ENCODE peak calls at places on chromosomes 11 and 22, in five cellular contexts. S, L, X, C and P are unnamed samples.

GRCh38 chr11:86228967-86229330 is 15.6 kb upstream of the EED start:
- DNase-seq in L (no peak), X (no peak), S (no peak), C (no peak), P (no peak)

GRCh38 chr11:96033054-96033453 is 109.1 kb upstream of the MTMR2 start:
- DNase-seq in S (no peak), X (no peak), L (no peak), C (no peak), P (no peak)

GRCh38 chr22:23970816-23971482 is 3.3 kb downstream of the DDT start:
- DNase-seq in S (no peak), L (peak; percentile 38), C (no peak), X (no peak), P (no peak)

GRCh38 chr11:128238521-128239222 is 348.7 kb downstream of the ETS1 start:
- DNase-seq in L (no peak), C (no peak), S (no peak), X (no peak), P (no peak)

GRCh38 chr11:1668911-1669473 is 28.0 kb upstream of the KRTAP5-6 start:
- DNase-seq in X (no peak), C (no peak), S (no peak), L (no peak), P (no peak)

GRCh38 chr11:93166867-93167266 is 30.9 kb downstream of the SLC36A4 start:
- DNase-seq in X (no peak), S (no peak), L (no peak), C (no peak), P (no peak)

GRCh38 chr11:70650075-70650909 is 252.0 kb downstream of the CTTN start:
- DNase-seq in C (peak; percentile 48), L (no peak), S (peak; percentile 46), X (peak; percentile 48), P (no peak)

GRCh38 chr11:45313211-45313865 is 27.2 kb upstream of the SYT13 start:
- DNase-seq in S (no peak), C (no peak), L (no peak), X (no peak), P (no peak)

GRCh38 chr11:6594142-6594768 is 9.2 kb downstream of the RRP8 start:
- DNase-seq in S (no peak), C (no peak), L (peak; percentile 52), X (no peak), P (no peak)

GRCh38 chr22:39992088-39992826 is 2.5 kb upstream of the FAM83F start:
- DNase-seq in S (no peak), X (no peak), L (no peak), C (no peak), P (no peak)

GRCh38 chr11:75270896-75271415 is 30.4 kb downstream of the TPBGL start:
- DNase-seq in C (no peak), X (no peak), L (peak; percentile 59), S (no peak), P (no peak)

GRCh38 chr11:18775492-18776292 is 15.9 kb downstream of the PTPN5 start:
- DNase-seq in C (peak; percentile 79), L (no peak), X (peak; percentile 46), S (peak; percentile 57), P (peak; percentile 68)

GRCh38 chr11:41308286-41308685 is 151.2 kb downstream of the LRRC4C start:
- DNase-seq in X (no peak), S (no peak), L (no peak), C (no peak), P (no peak)

GRCh38 chr22:39178206-39179111 is 26.0 kb upstream of the CBX7 start:
- DNase-seq in X (no peak), C (no peak), S (no peak), L (no peak), P (no peak)

GRCh38 chr11:115291391-115291744 is 212.8 kb downstream of the CADM1 start:
- DNase-seq in C (no peak), L (no peak), S (no peak), X (no peak), P (no peak)

GRCh38 chr11:122691751-122692150 is 36.2 kb downstream of the UBASH3B start:
- DNase-seq in S (no peak), C (no peak), X (peak; percentile 60), L (no peak), P (no peak)

GRCh38 chr22:42357634-42358296 is 74.4 kb downstream of the NFAM1 start:
- DNase-seq in S (peak; percentile 93), X (no peak), L (peak; percentile 78), C (peak; percentile 78), P (no peak)

GRCh38 chr11:44680982-44681597 is 45.7 kb upstream of the TSPAN18 start:
- DNase-seq in S (no peak), L (no peak), X (no peak), C (no peak), P (no peak)

GRCh38 chr11:1475841-1476240 is 10.7 kb downstream of the MOB2 start:
- DNase-seq in C (no peak), X (no peak), S (no peak), L (peak; percentile 59), P (no peak)

GRCh38 chr11:2383823-2384722 is 7.0 kb downstream of the CD81 start:
- DNase-seq in C (peak; percentile 51), L (no peak), S (no peak), X (no peak), P (no peak)

GRCh38 chr11:18749681-18750319 is 23.8 kb upstream of the IGSF22 start:
- DNase-seq in S (peak; percentile 16), L (no peak), X (peak; percentile 25), C (no peak), P (no peak)

GRCh38 chr22:48536691-48537591 is 1290.7 kb downstream of the BRD1 start:
- DNase-seq in S (peak; percentile 31), X (no peak), C (peak; percentile 82), L (peak; percentile 86), P (no peak)

GRCh38 chr11:91164452-91164822 is 941.6 kb upstream of the CHORDC1 start:
- DNase-seq in S (no peak), L (no peak), X (no peak), C (no peak), P (no peak)

GRCh38 chr11:68541983-68542382 is 81.4 kb downstream of the PPP6R3 start:
- DNase-seq in C (no peak), L (no peak), X (peak; percentile 7), S (no peak), P (no peak)

GRCh38 chr11:11604340-11604992 is 17.3 kb downstream of the GALNT18 start:
- DNase-seq in S (no peak), X (no peak), L (no peak), C (no peak), P (no peak)

GRCh38 chr11:27171391-27171790 is 130.8 kb downstream of the BBOX1 start:
- DNase-seq in L (no peak), C (no peak), S (no peak), X (no peak), P (no peak)

GRCh38 chr11:122670131-122670530 is 14.6 kb downstream of the UBASH3B start:
- DNase-seq in S (no peak), X (no peak), L (no peak), C (no peak), P (no peak)

GRCh38 chr11:101929516-101929915 is 13.2 kb upstream of the ANGPTL5 start:
- DNase-seq in C (no peak), S (no peak), L (no peak), X (peak; percentile 58), P (no peak)

GRCh38 chr22:18156878-18157713 is 7.1 kb downstream of the USP18 start:
- DNase-seq in S (peak; percentile 55), L (peak; percentile 84), C (peak; percentile 61), X (peak; percentile 64), P (peak; percentile 70)

GRCh38 chr22:38653741-38654140 is 2.5 kb downstream of the FAM227A start:
- DNase-seq in X (no peak), C (no peak), L (no peak), S (no peak), P (no peak)

GRCh38 chr22:22941831-22942510 is 54.4 kb downstream of the IGLL5 start:
- DNase-seq in C (no peak), X (no peak), L (no peak), S (no peak), P (peak; percentile 5)

GRCh38 chr22:45882881-45883810 is 93.8 kb downstream of the WNT7B start:
- DNase-seq in C (no peak), X (no peak), S (no peak), L (peak; percentile 46), P (no peak)

GRCh38 chr22:46073683-46074504 is 76.4 kb upstream of the PPARA start:
- DNase-seq in C (no peak), S (no peak), X (no peak), L (peak; percentile 89), P (peak; percentile 78)

GRCh38 chr11:125494987-125495725 is 909 bp downstream of the FEZ1 start:
- DNase-seq in S (peak; percentile 8), L (peak; percentile 77), X (no peak), C (peak; percentile 6), P (peak; percentile 38)
- TF ChIP-seq CTCF in S (no peak), L (no peak), X (no peak), C (no peak), P (no peak)

GRCh38 chr22:32985899-32986772 is 72.0 kb downstream of the SYN3 start:
- DNase-seq in X (peak; percentile 70), C (peak; percentile 75), S (peak; percentile 77), L (peak; percentile 86), P (peak; percentile 74)
- H3K27ac ChIP-seq in X (no peak overlapping the region), C (no peak overlapping the region), S (no peak overlapping the region), L (no peak overlapping the region), P (no peak overlapping the region)

DNA sequence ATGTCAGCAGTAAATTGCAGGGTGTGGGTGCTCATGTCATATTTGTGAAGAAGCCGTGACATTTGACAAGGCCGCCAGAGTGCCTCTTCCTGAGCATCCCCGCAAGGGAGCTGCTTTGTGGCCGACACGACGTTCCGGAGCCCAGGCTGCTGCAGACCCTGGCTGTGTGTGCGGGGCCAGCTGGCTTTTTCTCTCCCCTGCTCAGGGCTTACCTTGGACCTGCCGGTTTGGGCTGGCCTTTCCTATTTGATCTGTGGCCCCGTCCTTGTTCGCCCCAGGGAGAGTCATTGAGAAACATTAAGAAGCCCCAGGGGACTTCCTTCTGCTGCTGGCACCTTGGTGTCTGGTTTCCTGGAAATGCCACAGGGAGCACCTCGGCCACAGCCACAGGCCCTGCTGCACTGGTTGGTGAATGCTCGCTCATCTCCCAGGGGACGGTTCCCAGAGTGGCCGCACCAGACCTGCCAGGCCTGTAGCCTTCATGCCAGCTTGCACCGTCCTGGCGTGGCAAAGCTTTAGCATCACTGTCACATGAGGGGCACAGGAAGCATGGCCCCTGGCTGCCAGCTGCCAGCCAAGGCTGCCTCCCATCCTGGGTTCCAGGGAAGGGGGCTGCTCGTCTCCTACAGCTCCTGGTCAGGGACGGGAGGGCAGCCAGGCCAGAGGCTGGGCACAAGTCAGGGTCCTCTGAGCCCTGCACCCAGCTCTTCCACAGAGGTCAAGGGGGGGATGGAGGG is 5.4 kb downstream of the GRK2 start:
- DNase-seq in C (no peak), X (no peak), L (peak; percentile 62), S (no peak), P (peak; percentile 38)
- TF ChIP-seq POLR2A in C (no peak), X (no peak), L (no peak), S (no peak), P (no peak)

GRCh38 chr22:21727159-21727558 is 8.4 kb downstream of the YPEL1 start:
- DNase-seq in X (no peak), C (no peak), S (no peak), L (no peak), P (no peak)

GRCh38 chr22:21727768-21728167 is 7.8 kb downstream of the YPEL1 start:
- DNase-seq in S (no peak), C (no peak), L (no peak), X (no peak), P (no peak)

GRCh38 chr22:21728270-21728669 is 7.3 kb downstream of the YPEL1 start:
- DNase-seq in X (no peak), L (no peak), C (no peak), S (no peak), P (no peak)

GRCh38 chr22:21725956-21726649 is 9.5 kb downstream of the YPEL1 start:
- DNase-seq in S (no peak), X (no peak), C (no peak), L (no peak), P (no peak)

GRCh38 chr22:21726650-21727049 is 8.9 kb downstream of the YPEL1 start:
- DNase-seq in S (no peak), X (peak; percentile 57), C (peak; percentile 42), L (no peak), P (no peak)
- TF ChIP-seq CTCF in S (no peak), X (peak; percentile 82), C (peak; percentile 35), L (no peak), P (no peak)